ENCODE peak calls at places on chromosomes 13 and 19, in five cellular contexts. J is heart left ventricle, U is esophagus squamous epithelium, I is tibial artery, O is tibial nerve. V is an unnamed sample. For H3K4me1, the result is how much of the 10 kb centered on the place peaks cover.

GRCh38 chr19:48444933-48445194 is 919 bp upstream of the GRWD1 start:
- DNase-seq in U (no peak), J (no peak), I (no peak), O (no peak), V (no peak)

GRCh38 chr13:78323848-78324247 is 279.5 kb downstream of the POU4F1 start:
- DNase-seq in J (no peak), I (no peak), O (no peak), U (no peak), V (no peak)

GRCh38 chr13:106721599-106721998 is 153.7 kb upstream of the ARGLU1 start:
- DNase-seq in O (no peak), U (no peak), J (no peak), I (no peak), V (no peak)

GRCh38 chr13:32745509-32745908 is 159.3 kb downstream of the PDS5B start:
- DNase-seq in J (no peak), I (no peak), O (no peak), U (no peak), V (no peak)

GRCh38 chr13:114111577-114111976 is 20.8 kb downstream of the RASA3 start:
- DNase-seq in U (no peak), J (no peak), I (peak), O (no peak), V (no peak)

GRCh38 chr13:61414686-61415664 is 674 bp downstream of the PCDH20 start:
- DNase-seq in O (no peak), I (peak), J (peak), U (no peak), V (no peak)

GRCh38 chr19:48628486-48629296 is 8.5 kb downstream of the DBP start:
- DNase-seq in U (no peak), O (no peak), J (peak), I (peak), V (peak)

GRCh38 chr13:110634558-110634957 is 19.2 kb downstream of the NAXD start:
- DNase-seq in J (no peak), I (no peak), U (no peak), O (no peak), V (peak)

DNA sequence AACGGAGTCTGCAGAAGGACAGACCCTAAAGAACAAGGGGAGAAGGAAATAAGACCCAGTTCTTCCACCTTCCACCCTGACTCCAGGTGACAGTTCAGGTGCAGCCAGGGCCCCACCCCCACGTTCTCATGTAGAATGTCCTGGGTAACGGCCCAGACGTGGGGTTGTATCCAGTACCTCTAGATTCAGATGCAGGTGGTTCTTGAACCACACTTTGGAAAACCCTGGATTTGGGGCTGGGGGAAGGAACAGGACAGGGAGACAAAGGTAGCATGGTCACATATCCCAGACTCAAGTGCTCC is 2.2 kb downstream of the DMPK start:
- DNase-seq in O (no peak), I (no peak), J (no peak), U (no peak), V (no peak)
- H3K4me1 ChIP-seq in O (half or more), I (half or more), J (under half), U (half or more), V (under half)

GRCh38 chr19:38712161-38712748 is 32.0 kb downstream of the CAPN12 start:
- DNase-seq in J (no peak), U (no peak), I (no peak), O (no peak), V (no peak)
- H3K27ac ChIP-seq in J (peak), U (peak), I (peak), O (peak), V (peak)

DNA sequence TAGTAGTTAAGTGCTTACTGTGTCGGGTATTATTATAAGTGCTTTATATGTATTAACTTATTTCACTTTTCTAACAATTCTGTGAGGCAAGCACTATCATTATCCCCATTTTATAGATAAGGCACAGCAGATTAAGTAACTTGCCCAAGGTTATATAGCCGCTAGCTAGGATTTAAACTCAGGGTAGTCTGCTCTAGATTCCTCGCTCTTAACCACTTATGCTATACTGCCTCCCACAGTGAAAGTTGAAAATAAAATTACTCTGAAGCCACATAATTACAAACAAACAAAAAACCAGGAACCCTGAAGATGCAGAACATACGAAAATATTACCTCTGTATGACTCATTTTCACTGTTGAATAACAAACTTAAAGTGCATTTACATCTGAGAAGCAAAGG is 3.9 kb downstream of the TEX30 start:
- DNase-seq in J (no peak), O (no peak), U (no peak), I (no peak), V (no peak)
- TF ChIP-seq CTCF in J (no peak), O (no peak), U (no peak), I (no peak), V (no peak)

GRCh38 chr19:42125536-42125935 is 6.7 kb downstream of the POU2F2 start:
- DNase-seq in J (no peak), U (no peak), O (no peak), I (no peak), V (no peak)

GRCh38 chr19:42121666-42122069 is 10.6 kb downstream of the POU2F2 start:
- DNase-seq in O (peak), U (no peak), J (peak), I (peak), V (peak)

GRCh38 chr19:42122691-42123607 is 9.3 kb downstream of the POU2F2 start:
- DNase-seq in J (no peak), O (no peak), I (no peak), U (no peak), V (no peak)

GRCh38 chr19:42124386-42124901 is 7.8 kb downstream of the POU2F2 start:
- DNase-seq in J (no peak), I (no peak), U (no peak), O (no peak), V (no peak)

GRCh38 chr19:42123765-42124164 is 8.5 kb downstream of the POU2F2 start:
- DNase-seq in U (no peak), J (no peak), O (no peak), I (no peak), V (no peak)
- H3K4me1 ChIP-seq in U (under half), J (under half), O (under half), I (under half), V (under half)

V was measured in adrenal gland.